ENCODE peak calls at places on chromosome 22, in seven cellular contexts. D is IMR-90, K is endodermal cell, L is tibial nerve, N is K562, U is tibial artery, A is GM23248. I is an unnamed sample. For H3K4me1, the result is how much of the 10 kb centered on the place peaks cover.

GRCh38 chr22:34414467-34415440 is 494.5 kb upstream of the LARGE1 start:
- DNase-seq in D (no peak), K (peak), L (no peak), N (peak), U (no peak), A (peak), I (no peak)

GRCh38 chr22:23282986-23283385 is 102.7 kb downstream of the BCR start:
- DNase-seq in D (no peak), K (no peak), L (no peak), N (peak), U (no peak), A (no peak), I (no peak)

GRCh38 chr22:26527574-26528465 is 15.5 kb upstream of the TFIP11 start:
- DNase-seq in D (no peak), K (no peak), L (no peak), N (no peak), U (no peak), A (no peak), I (no peak)

GRCh38 chr22:31695423-31695822 is 33.4 kb upstream of the PISD start:
- DNase-seq in D (no peak), K (no peak), L (no peak), N (no peak), U (no peak), A (no peak), I (no peak)

GRCh38 chr22:38824587-38824986 is 19.2 kb downstream of the NPTXR start:
- DNase-seq in D (peak), K (peak), L (no peak), N (peak), U (no peak), A (peak), I (no peak)

GRCh38 chr22:47008208-47008885 is 245.9 kb downstream of the TBC1D22A start:
- DNase-seq in D (no peak), K (no peak), L (no peak), N (no peak), U (no peak), A (no peak), I (no peak)

GRCh38 chr22:45131749-45132148 is 32.0 kb upstream of the NUP50 start:
- DNase-seq in D (no peak), K (no peak), L (no peak), N (no peak), U (peak), A (no peak), I (no peak)

GRCh38 chr22:22156716-22157499 is 87.7 kb upstream of the VPREB1 start:
- DNase-seq in D (peak), K (peak), L (no peak), N (peak), U (no peak), A (peak), I (peak)

GRCh38 chr22:25027052-25027525 is 74.6 kb downstream of the KIAA1671 start:
- DNase-seq in D (no peak), K (no peak), L (no peak), N (no peak), U (no peak), A (no peak), I (no peak)

GRCh38 chr22:24588370-24588755 is 4.5 kb downstream of the LRRC75B start:
- DNase-seq in D (no peak), K (no peak), L (peak), N (no peak), U (no peak), A (no peak), I (peak)

GRCh38 chr22:37571258-37571991 is 8.5 kb downstream of the LGALS2 start:
- DNase-seq in D (peak), K (no peak), L (no peak), N (no peak), U (no peak), A (no peak), I (no peak)
- H3K4me1 ChIP-seq in D (under half), K (under half), L (under half), N (under half), U (under half), A (under half), I (under half)

GRCh38 chr22:50267591-50268390 is 2.4 kb downstream of the MAPK11 start:
- DNase-seq in D (peak), K (peak), L (peak), N (peak), U (peak), A (peak), I (peak)
- H3K4me1 ChIP-seq in D (under half), K (under half), L (under half), N (half or more), U (under half), A (under half), I (under half)

GRCh38 chr22:35782504-35782903 is 64.8 kb downstream of the APOL5 start:
- DNase-seq in D (no peak), K (no peak), L (no peak), N (no peak), U (no peak), A (peak), I (no peak)
- H3K4me1 ChIP-seq in D (under half), K (under half), L (under half), N (under half), U (under half), A (half or more), I (under half)

GRCh38 chr22:43008509-43008908 is 6.4 kb downstream of the PACSIN2 start:
- DNase-seq in D (no peak), K (no peak), L (no peak), N (no peak), U (peak), A (peak), I (peak)
- H3K4me1 ChIP-seq in D (under half), K (under half), L (under half), N (under half), U (under half), A (half or more), I (under half)

GRCh38 chr22:35531695-35532094 is 8.9 kb upstream of the RASD2 start:
- DNase-seq in D (no peak), K (no peak), L (no peak), N (no peak), U (no peak), A (no peak), I (no peak)
- H3K4me1 ChIP-seq in D (under half), K (under half), L (under half), N (under half), U (under half), A (under half), I (under half)

GRCh38 chr22:19943665-19944026 is 2.0 kb upstream of the TXNRD2 start:
- DNase-seq in D (peak), K (no peak), L (no peak), N (no peak), U (peak), A (peak), I (no peak)

GRCh38 chr22:19942071-19942885 is 660 bp upstream of the TXNRD2 start:
- DNase-seq in D (peak), K (no peak), L (no peak), N (peak), U (peak), A (peak), I (peak)

GRCh38 chr22:19940536-19941364 is 822 bp upstream of the COMT start:
- DNase-seq in D (no peak), K (no peak), L (no peak), N (peak), U (no peak), A (peak), I (peak)

GRCh38 chr22:19941365-19942070 is at the start of the genes COMT and TXNRD2:
- DNase-seq in D (peak), K (no peak), L (peak), N (peak), U (peak), A (peak), I (peak)

GRCh38 chr22:19942886-19943664 is 1.5 kb upstream of the TXNRD2 start:
- DNase-seq in D (peak), K (no peak), L (no peak), N (no peak), U (peak), A (peak), I (no peak)
- H3K4me1 ChIP-seq in D (under half), K (under half), L (under half), N (under half), U (under half), A (under half), I (under half)

GRCh38 chr22:42066937-42067336 is 3.7 kb downstream of the NAGA start:
- DNase-seq in D (no peak), K (no peak), L (no peak), N (no peak), U (no peak), A (no peak), I (no peak)
- H3K4me1 ChIP-seq in D (under half), K (under half), L (under half), N (under half), U (under half), A (under half), I (under half)

DNA sequence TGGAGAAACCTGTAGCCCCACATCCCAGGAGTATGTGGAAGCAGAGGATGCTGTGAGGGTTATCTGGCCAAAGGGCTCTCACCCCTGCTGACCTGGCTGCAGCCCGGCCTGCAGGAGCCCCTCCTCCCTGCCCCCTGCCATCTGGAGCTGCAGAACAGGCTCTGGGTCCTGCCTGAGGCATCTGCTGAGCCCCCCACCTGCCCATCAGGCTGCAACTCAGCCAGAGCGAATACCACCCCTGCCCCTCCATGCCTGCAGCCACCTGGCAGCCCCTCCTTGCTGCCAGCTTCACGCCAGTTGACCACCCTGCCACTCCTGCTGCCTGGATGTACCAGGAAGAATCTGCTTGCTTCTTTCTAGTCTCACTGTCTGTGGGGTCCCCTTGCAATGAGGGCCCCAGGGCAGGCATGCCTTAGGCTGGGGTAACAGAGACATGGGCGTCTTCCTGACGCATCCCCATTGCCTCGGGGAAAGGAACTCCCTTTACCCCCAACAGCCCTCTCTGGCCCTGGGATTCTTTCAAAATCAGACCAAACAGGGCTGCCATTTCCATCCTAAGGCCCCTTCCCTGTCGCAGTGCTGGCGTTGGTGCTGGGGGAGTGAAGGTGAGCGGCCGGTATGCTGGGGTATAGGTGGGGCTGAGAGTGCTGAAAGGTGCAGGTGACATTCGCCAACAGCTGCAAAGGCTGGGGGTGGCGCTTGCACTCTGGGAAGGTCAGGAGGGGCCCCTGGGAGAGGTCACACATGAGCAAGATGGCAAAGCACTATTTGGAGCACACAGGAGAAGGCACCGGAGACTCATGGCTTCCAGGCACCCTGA is 1334.6 kb downstream of the TBC1D22A start:
- DNase-seq in D (no peak), K (peak), L (no peak), N (no peak), U (peak), A (no peak), I (no peak)
- H3K4me1 ChIP-seq in D (under half), K (under half), L (under half), N (under half), U (under half), A (under half), I (under half)